ENCODE peak calls at places on chromosomes 13 and 19, in six cellular contexts. I is fibroblast of the aortic adventitia, U is tibial artery, D is psoas muscle, W is glutamatergic neuron, N is heart right ventricle. J is an unnamed sample.
A peak's percentile ranks its signal among the peaks of the same experiment; 100 is the strongest.

GRCh38 chr19:41951686-41952172 is 7.4 kb downstream of the RABAC1 start:
- DNase-seq in D (peak; percentile 76), I (peak; percentile 75), W (peak; percentile 95), N (peak; percentile 82), U (peak; percentile 63), J (peak; percentile 87)

GRCh38 chr19:4896372-4896771 is 6.3 kb downstream of the ARRDC5 start:
- DNase-seq in I (peak; percentile 39), N (no peak), U (no peak), W (no peak), D (peak; percentile 60), J (no peak)

GRCh38 chr13:99665716-99666115 is 164.4 kb downstream of the TM9SF2 start:
- DNase-seq in D (no peak), U (no peak), I (no peak), W (no peak), N (no peak), J (no peak)

GRCh38 chr13:107678075-107678689 is 537.2 kb downstream of the LIG4 start:
- DNase-seq in I (no peak), U (no peak), W (peak; percentile 31), N (no peak), D (no peak), J (no peak)

GRCh38 chr19:58317481-58318072 is 9.2 kb upstream of the ZSCAN22 start:
- DNase-seq in D (no peak), N (no peak), W (no peak), U (no peak), I (peak; percentile 62), J (no peak)

GRCh38 chr19:17041994-17042393 is 15.4 kb upstream of the CPAMD8 start:
- DNase-seq in N (peak; percentile 54), U (no peak), D (no peak), W (no peak), I (peak; percentile 66), J (no peak)

GRCh38 chr19:32607479-32607878 is 26.5 kb downstream of the PDCD5 start:
- DNase-seq in W (no peak), N (no peak), U (no peak), D (no peak), I (no peak), J (no peak)

GRCh38 chr13:35345992-35346391 is 130.5 kb downstream of the MAB21L1 start:
- DNase-seq in I (no peak), D (no peak), U (no peak), N (no peak), W (no peak), J (no peak)

GRCh38 chr13:109652536-109652935 is 133.8 kb downstream of the IRS2 start:
- DNase-seq in I (no peak), D (no peak), U (no peak), W (no peak), N (no peak), J (no peak)

GRCh38 chr13:20146381-20146780 is 14.5 kb downstream of the GJA3 start:
- DNase-seq in I (no peak), D (no peak), N (no peak), W (no peak), U (no peak), J (no peak)

GRCh38 chr13:77333521-77334083 is 6.7 kb upstream of the MYCBP2 start:
- DNase-seq in N (no peak), U (no peak), W (no peak), D (no peak), I (no peak), J (no peak)

GRCh38 chr19:4699826-4700572 is 23.6 kb downstream of the DPP9 start:
- DNase-seq in U (no peak), W (no peak), I (no peak), N (no peak), D (no peak), J (no peak)

GRCh38 chr13:107138468-107138867 is 570.5 kb upstream of the ARGLU1 start:
- DNase-seq in I (no peak), U (no peak), D (no peak), N (no peak), W (peak; percentile 23), J (no peak)

GRCh38 chr13:29702912-29703351 is 107.4 kb upstream of the SLC7A1 start:
- DNase-seq in U (peak; percentile 44), I (peak; percentile 92), W (no peak), D (peak; percentile 38), N (peak; percentile 21), J (no peak)

GRCh38 chr13:18952225-18953016 is 229.2 kb downstream of the TUBA3C start:
- DNase-seq in W (no peak), D (no peak), U (no peak), N (no peak), I (no peak), J (peak; percentile 8)

GRCh38 chr19:12952488-12953455 is 4.3 kb downstream of the GADD45GIP1 start:
- DNase-seq in I (peak; percentile 93), D (no peak), W (no peak), N (no peak), U (no peak), J (no peak)

GRCh38 chr13:113589251-113589960 is 4.9 kb downstream of the TFDP1 start:
- DNase-seq in U (peak; percentile 16), D (no peak), N (peak; percentile 59), W (no peak), I (no peak), J (no peak)
- TF ChIP-seq CTCF in U (no peak), D (no peak), N (no peak), W (no peak), I (no peak), J (no peak)

DNA sequence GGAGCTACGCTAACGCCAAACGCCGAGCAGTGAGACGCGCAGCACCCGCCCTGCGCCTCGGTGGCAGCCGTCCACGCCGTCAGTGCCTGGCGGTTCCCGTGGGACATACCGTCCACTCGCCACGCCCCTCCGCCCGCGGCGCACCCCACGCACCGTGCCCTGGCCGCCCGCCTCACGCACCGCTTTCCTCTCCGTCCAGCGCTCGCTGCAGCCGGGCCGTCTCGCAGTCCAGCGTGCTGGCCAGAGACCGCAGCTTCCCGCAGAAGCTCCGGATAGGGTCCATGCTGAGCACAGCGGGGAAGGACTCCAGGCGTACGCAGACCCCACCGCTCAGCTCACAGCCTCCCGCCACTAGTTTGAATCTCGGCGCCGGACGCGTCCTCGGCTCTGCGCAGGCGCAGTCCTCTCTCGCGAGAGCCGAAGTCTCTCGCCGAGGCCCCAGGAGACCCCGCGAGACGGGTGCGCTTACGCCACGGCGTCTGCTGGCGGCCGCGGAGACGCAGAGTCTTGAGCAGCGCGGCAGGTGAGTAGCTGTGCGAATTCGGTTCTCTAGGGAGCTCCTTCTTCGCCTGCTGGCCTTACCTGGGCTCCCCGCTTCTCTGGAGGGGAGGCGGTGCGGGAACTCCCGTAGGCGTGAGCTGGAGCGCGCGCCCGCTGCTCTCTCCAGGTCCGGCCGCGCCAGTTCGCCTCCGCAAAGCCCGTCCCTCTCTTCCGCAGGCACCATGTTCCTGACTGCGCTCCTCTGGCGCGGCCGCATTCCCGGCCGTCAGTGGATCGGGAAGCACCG is at the start of the genes MRPL57 and SKA3:
- DNase-seq in I (peak; percentile 91), W (peak; percentile 97), N (peak; percentile 94), U (peak; percentile 84), D (peak; percentile 92), J (peak; percentile 97)
- TF ChIP-seq CTCF in I (no peak), W (no peak), N (no peak), U (peak; percentile 34), D (no peak), J (no peak)

GRCh38 chr13:52130641-52131040 is 1.8 kb upstream of the NEK5 start:
- DNase-seq in I (no peak), D (no peak), W (no peak), U (no peak), N (no peak), J (no peak)

GRCh38 chr13:52125547-52125946 is 3.3 kb downstream of the NEK5 start:
- DNase-seq in D (no peak), U (no peak), I (no peak), W (no peak), N (no peak), J (no peak)

GRCh38 chr13:52127378-52127777 is 1.5 kb downstream of the NEK5 start:
- DNase-seq in U (no peak), I (peak; percentile 82), W (no peak), N (no peak), D (no peak), J (no peak)

GRCh38 chr13:52128714-52129700 is at the start of gene NEK5:
- DNase-seq in N (peak; percentile 70), W (peak; percentile 89), U (peak; percentile 45), D (peak; percentile 59), I (peak; percentile 34), J (peak; percentile 72)

DNA sequence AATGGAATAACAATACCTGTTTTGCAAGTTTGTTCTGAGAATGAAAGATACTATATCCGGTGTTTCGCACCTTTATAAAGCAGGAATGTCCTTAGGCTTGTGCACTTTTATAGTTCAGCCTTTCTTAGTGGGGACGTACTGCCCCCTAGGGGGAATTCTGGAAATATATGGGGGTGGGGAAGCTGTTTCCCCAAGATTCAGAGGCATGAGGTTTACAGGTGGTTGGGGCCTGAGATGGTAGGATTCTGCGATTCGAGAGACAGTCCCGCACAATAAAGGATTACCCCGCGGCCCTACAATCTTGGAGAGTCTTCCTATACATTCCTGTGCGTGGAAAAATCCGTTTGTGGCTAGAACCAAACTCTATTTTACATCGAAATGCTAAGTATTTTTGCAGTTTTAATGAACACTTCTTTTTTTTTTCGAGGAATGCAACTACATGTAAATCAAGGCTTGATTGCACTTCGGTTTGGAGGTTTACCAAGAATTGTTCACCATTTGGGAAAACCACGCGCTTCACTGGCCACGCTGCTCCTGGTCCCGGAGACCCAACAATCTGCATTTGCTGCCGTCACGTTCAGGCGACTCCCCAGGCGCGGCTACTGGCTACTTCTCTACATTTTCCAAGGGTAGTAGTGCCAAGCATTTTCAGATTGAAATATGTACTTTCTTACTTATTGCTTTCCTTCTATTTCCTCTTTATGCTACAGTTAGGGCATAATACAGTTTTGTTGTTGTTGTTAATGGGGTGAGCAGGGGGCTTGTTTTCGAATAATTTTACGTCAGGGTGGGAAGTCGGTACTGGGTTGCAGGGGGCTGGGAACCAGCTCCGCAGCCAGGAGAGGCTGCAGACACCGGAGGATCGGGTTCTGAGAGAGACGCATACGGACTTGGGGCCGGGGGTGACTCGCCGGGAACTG is 830 bp downstream of the NEK5 start:
- DNase-seq in W (peak; percentile 43), I (peak; percentile 78), D (peak; percentile 25), N (peak; percentile 16), U (peak; percentile 58), J (peak; percentile 83)
- TF ChIP-seq CTCF in W (peak; percentile 75), I (peak; percentile 83), D (peak; percentile 82), N (peak; percentile 75), U (peak; percentile 71), J (peak; percentile 73)

GRCh38 chr13:100986571-100986970 is 312.0 kb upstream of the TMTC4 start:
- DNase-seq in I (no peak), W (no peak), N (no peak), D (no peak), U (no peak), J (no peak)

GRCh38 chr13:100984349-100984748 is 309.8 kb upstream of the TMTC4 start:
- DNase-seq in D (no peak), I (no peak), U (no peak), W (no peak), N (no peak), J (no peak)

GRCh38 chr13:100983111-100983510 is 308.5 kb upstream of the TMTC4 start:
- DNase-seq in W (no peak), D (no peak), U (no peak), N (no peak), I (peak; percentile 52), J (no peak)

GRCh38 chr13:100989424-100989823 is 314.8 kb upstream of the TMTC4 start:
- DNase-seq in U (no peak), N (no peak), D (no peak), W (no peak), I (no peak), J (no peak)

GRCh38 chr13:100987993-100988392 is 313.4 kb upstream of the TMTC4 start:
- DNase-seq in N (no peak), D (no peak), I (peak; percentile 62), W (no peak), U (no peak), J (no peak)
- TF ChIP-seq CTCF in N (no peak), D (no peak), I (peak; percentile 47), W (no peak), U (no peak), J (no peak)